ENCODE peak calls at places on chromosomes 7 and 10, in six cellular contexts. M is astrocyte of the hippocampus; C is HEK293T; J is fibroblast of gingiva; Y is stimulated activated CD4-positive, alpha-beta T cell treated with anti-CD3 and anti-CD28 coated beads, Interleukin-2, amount 100 ng/mL, for 48 hours; N is T follicular helper cell. O is an unnamed sample.

GRCh38 chr10:14173706-14174594 is 156.8 kb downstream of the FRMD4A start:
- DNase-seq in N (no peak), C (peak), Y (no peak), J (peak), M (peak), O (no peak)

GRCh38 chr7:1843271-1843861 is 173.3 kb downstream of the ELFN1 start:
- DNase-seq in Y (no peak), N (no peak), C (no peak), M (no peak), J (no peak), O (no peak)

GRCh38 chr10:2202401-2202800 is 465.1 kb upstream of the ADARB2 start:
- DNase-seq in M (no peak), J (no peak), Y (no peak), N (no peak), C (no peak), O (no peak)

GRCh38 chr7:16989883-16990413 is 108.2 kb upstream of the AGR3 start:
- DNase-seq in M (peak), Y (no peak), J (peak), C (no peak), N (no peak), O (peak)

GRCh38 chr7:50416509-50417299 is 33.4 kb downstream of the FIGNL1 start:
- DNase-seq in J (no peak), N (no peak), C (no peak), Y (no peak), M (no peak), O (no peak)

GRCh38 chr7:151051108-151051507 is 2.8 kb downstream of the ASIC3 start:
- DNase-seq in C (no peak), J (peak), Y (peak), M (peak), N (peak), O (no peak)

GRCh38 chr10:101672536-101672935 is 22.4 kb downstream of the FBXW4 start:
- DNase-seq in J (peak), Y (no peak), N (no peak), M (peak), C (no peak), O (no peak)

GRCh38 chr7:332646-333398 is 42.9 kb downstream of the FOXL3 start:
- DNase-seq in M (peak), Y (peak), C (peak), N (peak), J (no peak), O (peak)

GRCh38 chr7:91351374-91351773 is 87.1 kb downstream of the FZD1 start:
- DNase-seq in Y (no peak), C (no peak), J (no peak), M (peak), N (no peak), O (peak)

GRCh38 chr7:114784756-114785155 is 137.1 kb upstream of the MDFIC start:
- DNase-seq in J (no peak), C (no peak), N (no peak), Y (no peak), M (no peak), O (no peak)

GRCh38 chr10:109988231-109988630 is 19.6 kb upstream of the ADD3 start:
- DNase-seq in J (peak), C (no peak), Y (no peak), M (no peak), N (no peak), O (no peak)

O was measured in H4.